ENCODE peak calls at places on chromosome 3, in eight cellular contexts. One of them, this sample, is unnamed.

GRCh38 chr3:185978516-185978915 is 40.7 kb upstream of the TRA2B start:
- DNase-seq in GM23338: no peak
- DNase-seq in HL-60: no peak
- DNase-seq in stomach: no peak
- DNase-seq in breast epithelium: no peak
- DNase-seq in Panc1: no peak
- DNase-seq in SK-N-SH: no peak
- DNase-seq in GM12892: no peak
- DNase-seq in this sample: no peak

GRCh38 chr3:174169736-174170135 is 689.4 kb upstream of the NAALADL2 start:
- DNase-seq in breast epithelium: no peak
- DNase-seq in Panc1: no peak
- DNase-seq in HL-60: no peak
- DNase-seq in SK-N-SH: no peak
- DNase-seq in stomach: no peak
- DNase-seq in GM12892: no peak
- DNase-seq in GM23338: no peak
- DNase-seq in this sample: no peak

GRCh38 chr3:148962513-148962912 is 28.8 kb upstream of the GYG1 start:
- DNase-seq in GM23338: peak
- DNase-seq in GM12892: no peak
- DNase-seq in HL-60: peak
- DNase-seq in stomach: no peak
- DNase-seq in breast epithelium: no peak
- DNase-seq in Panc1: no peak
- DNase-seq in SK-N-SH: no peak
- DNase-seq in this sample: no peak

GRCh38 chr3:98824256-98824655 is 61.1 kb downstream of the ST3GAL6 start:
- DNase-seq in GM12892: no peak
- DNase-seq in Panc1: no peak
- DNase-seq in HL-60: no peak
- DNase-seq in GM23338: peak
- DNase-seq in breast epithelium: no peak
- DNase-seq in SK-N-SH: no peak
- DNase-seq in stomach: no peak
- DNase-seq in this sample: no peak

GRCh38 chr3:10703875-10704274 is 112.2 kb upstream of the SLC6A11 start:
- DNase-seq in HL-60: no peak
- DNase-seq in GM12892: no peak
- DNase-seq in Panc1: no peak
- DNase-seq in SK-N-SH: peak
- DNase-seq in breast epithelium: no peak
- DNase-seq in GM23338: peak
- DNase-seq in stomach: no peak
- DNase-seq in this sample: no peak

GRCh38 chr3:14921811-14922705 is 25.3 kb upstream of the NR2C2 start:
- DNase-seq in HL-60: no peak
- DNase-seq in GM12892: no peak
- DNase-seq in stomach: peak
- DNase-seq in SK-N-SH: no peak
- DNase-seq in Panc1: no peak
- DNase-seq in breast epithelium: no peak
- DNase-seq in GM23338: no peak
- DNase-seq in this sample: no peak

GRCh38 chr3:147195896-147196295 is 210.4 kb downstream of the ZIC4 start:
- DNase-seq in SK-N-SH: no peak
- DNase-seq in Panc1: no peak
- DNase-seq in GM23338: no peak
- DNase-seq in HL-60: no peak
- DNase-seq in breast epithelium: no peak
- DNase-seq in GM12892: no peak
- DNase-seq in stomach: no peak
- DNase-seq in this sample: no peak

GRCh38 chr3:64351713-64352595 is 126.7 kb upstream of the PRICKLE2 start:
- DNase-seq in GM12892: no peak
- DNase-seq in SK-N-SH: no peak
- DNase-seq in HL-60: no peak
- DNase-seq in breast epithelium: peak
- DNase-seq in GM23338: no peak
- DNase-seq in Panc1: no peak
- DNase-seq in stomach: peak
- DNase-seq in this sample: no peak

GRCh38 chr3:127002195-127003174 is 19.6 kb downstream of the PLXNA1 start:
- DNase-seq in SK-N-SH: peak
- DNase-seq in breast epithelium: peak
- DNase-seq in Panc1: no peak
- DNase-seq in GM12892: no peak
- DNase-seq in stomach: peak
- DNase-seq in GM23338: peak
- DNase-seq in HL-60: no peak
- DNase-seq in this sample: peak

GRCh38 chr3:146125946-146126345 is 35.0 kb downstream of the PLOD2 start:
- DNase-seq in stomach: no peak
- DNase-seq in Panc1: peak
- DNase-seq in HL-60: no peak
- DNase-seq in SK-N-SH: no peak
- DNase-seq in breast epithelium: no peak
- DNase-seq in GM12892: no peak
- DNase-seq in GM23338: no peak
- DNase-seq in this sample: no peak
- TF ChIP-seq POLR2AphosphoS5 in stomach: peak
- TF ChIP-seq POLR2AphosphoS5 in Panc1: no peak
- TF ChIP-seq POLR2AphosphoS5 in HL-60: no peak
- TF ChIP-seq POLR2AphosphoS5 in SK-N-SH: no peak
- TF ChIP-seq POLR2AphosphoS5 in breast epithelium: no peak
- TF ChIP-seq POLR2AphosphoS5 in GM12892: no peak
- TF ChIP-seq POLR2AphosphoS5 in GM23338: no peak
- TF ChIP-seq POLR2AphosphoS5 in this sample: peak

GRCh38 chr3:129441782-129442181 is 1.8 kb downstream of the IFT122 start:
- DNase-seq in GM12892: no peak
- DNase-seq in stomach: no peak
- DNase-seq in SK-N-SH: peak
- DNase-seq in breast epithelium: no peak
- DNase-seq in HL-60: no peak
- DNase-seq in Panc1: no peak
- DNase-seq in GM23338: no peak
- DNase-seq in this sample: no peak
- TF ChIP-seq POLR2AphosphoS5 in GM12892: no peak
- TF ChIP-seq POLR2AphosphoS5 in stomach: peak
- TF ChIP-seq POLR2AphosphoS5 in SK-N-SH: no peak
- TF ChIP-seq POLR2AphosphoS5 in breast epithelium: peak
- TF ChIP-seq POLR2AphosphoS5 in HL-60: no peak
- TF ChIP-seq POLR2AphosphoS5 in Panc1: no peak
- TF ChIP-seq POLR2AphosphoS5 in GM23338: no peak
- TF ChIP-seq POLR2AphosphoS5 in this sample: peak

GRCh38 chr3:122324871-122325323 is at the start of gene CSTA:
- DNase-seq in HL-60: peak
- DNase-seq in GM12892: no peak
- DNase-seq in stomach: no peak
- DNase-seq in breast epithelium: peak
- DNase-seq in Panc1: no peak
- DNase-seq in GM23338: no peak
- DNase-seq in SK-N-SH: no peak
- DNase-seq in this sample: no peak

GRCh38 chr3:122325769-122326168 is 721 bp downstream of the CSTA start:
- DNase-seq in Panc1: no peak
- DNase-seq in HL-60: no peak
- DNase-seq in GM12892: no peak
- DNase-seq in GM23338: no peak
- DNase-seq in SK-N-SH: no peak
- DNase-seq in stomach: no peak
- DNase-seq in breast epithelium: no peak
- DNase-seq in this sample: no peak

GRCh38 chr3:122318620-122319019 is 6.4 kb upstream of the CSTA start:
- DNase-seq in breast epithelium: peak
- DNase-seq in GM12892: no peak
- DNase-seq in Panc1: no peak
- DNase-seq in GM23338: peak
- DNase-seq in SK-N-SH: no peak
- DNase-seq in stomach: no peak
- DNase-seq in HL-60: no peak
- DNase-seq in this sample: no peak

DNA sequence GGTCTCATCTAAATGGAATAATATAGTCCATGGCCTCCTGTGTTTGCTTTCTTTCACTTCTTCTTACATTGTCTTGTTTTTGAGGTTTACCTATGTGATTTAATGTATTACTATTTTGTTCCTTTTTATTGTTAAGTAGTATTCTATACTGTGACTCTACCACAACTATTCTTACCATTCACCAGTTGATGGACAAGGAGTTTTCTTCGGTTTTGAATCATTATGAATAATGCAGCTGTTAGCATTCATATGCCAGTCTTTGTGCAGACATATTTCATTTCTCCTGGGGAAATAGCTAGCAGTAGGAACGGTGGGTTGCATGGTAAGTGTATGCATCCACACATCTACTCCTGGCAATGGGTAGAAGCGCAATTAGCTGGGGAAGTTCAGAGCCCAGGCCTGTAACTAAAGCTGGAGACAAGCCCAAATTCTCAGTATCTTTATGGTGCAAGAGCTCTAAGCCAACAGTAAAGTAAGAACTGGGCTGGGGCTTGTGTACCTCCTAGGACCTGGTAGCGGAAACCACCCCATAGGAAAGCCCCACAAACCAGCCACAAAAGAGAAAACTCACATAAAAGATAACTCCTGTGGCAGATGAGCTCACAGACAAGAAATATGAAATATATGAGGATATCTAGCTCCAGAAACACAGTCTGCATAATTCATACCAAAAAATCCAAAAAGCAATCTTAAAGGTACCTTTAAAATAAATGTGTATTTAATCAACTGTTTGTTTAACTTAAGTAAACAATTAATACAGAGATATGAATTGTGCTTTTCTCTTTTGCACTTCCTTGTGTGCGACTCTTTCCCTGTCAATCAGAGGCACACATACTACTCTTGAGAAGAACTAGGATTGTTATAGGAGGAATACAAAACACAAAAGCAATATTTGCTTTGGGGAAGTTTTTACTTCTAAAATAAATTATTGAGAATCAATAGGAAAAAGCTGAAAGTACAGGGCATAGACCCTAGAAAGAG is 2.7 kb upstream of the CSTA start:
- DNase-seq in Panc1: no peak
- DNase-seq in GM23338: no peak
- DNase-seq in breast epithelium: no peak
- DNase-seq in SK-N-SH: no peak
- DNase-seq in GM12892: no peak
- DNase-seq in stomach: no peak
- DNase-seq in HL-60: peak
- DNase-seq in this sample: no peak
- TF ChIP-seq POLR2AphosphoS5 in Panc1: no peak
- TF ChIP-seq POLR2AphosphoS5 in GM23338: no peak
- TF ChIP-seq POLR2AphosphoS5 in breast epithelium: no peak
- TF ChIP-seq POLR2AphosphoS5 in SK-N-SH: no peak
- TF ChIP-seq POLR2AphosphoS5 in GM12892: no peak
- TF ChIP-seq POLR2AphosphoS5 in stomach: no peak
- TF ChIP-seq POLR2AphosphoS5 in HL-60: no peak
- TF ChIP-seq POLR2AphosphoS5 in this sample: no peak

DNA sequence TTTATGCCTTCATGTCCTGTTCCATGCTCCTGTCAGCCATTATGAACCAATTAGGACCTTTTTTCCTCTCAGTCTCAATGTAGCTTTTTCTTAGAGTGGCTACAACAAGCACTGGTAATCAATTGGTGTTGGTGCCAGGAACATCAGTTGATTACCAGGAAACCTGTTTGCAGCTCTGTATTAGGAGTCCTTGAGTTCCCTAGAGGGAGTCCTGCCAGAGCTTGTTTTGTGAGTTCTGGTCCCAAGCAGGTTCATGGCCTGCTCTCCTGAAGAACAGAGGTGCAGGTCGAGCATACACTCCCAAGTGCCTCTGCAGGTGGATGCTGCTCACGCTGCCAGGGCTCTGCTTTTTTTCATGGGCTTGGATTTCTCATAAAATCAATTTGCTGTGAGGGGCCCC is 137.9 kb upstream of the PRR23C start:
- DNase-seq in breast epithelium: no peak
- DNase-seq in stomach: no peak
- DNase-seq in GM23338: no peak
- DNase-seq in Panc1: no peak
- DNase-seq in SK-N-SH: no peak
- DNase-seq in HL-60: no peak
- DNase-seq in GM12892: no peak
- DNase-seq in this sample: no peak
- TF ChIP-seq POLR2AphosphoS5 in breast epithelium: no peak
- TF ChIP-seq POLR2AphosphoS5 in stomach: no peak
- TF ChIP-seq POLR2AphosphoS5 in GM23338: no peak
- TF ChIP-seq POLR2AphosphoS5 in Panc1: no peak
- TF ChIP-seq POLR2AphosphoS5 in SK-N-SH: no peak
- TF ChIP-seq POLR2AphosphoS5 in HL-60: no peak
- TF ChIP-seq POLR2AphosphoS5 in GM12892: no peak
- TF ChIP-seq POLR2AphosphoS5 in this sample: no peak

GRCh38 chr3:73148653-73149052 is 87.2 kb downstream of the EBLN2 start:
- DNase-seq in stomach: no peak
- DNase-seq in Panc1: no peak
- DNase-seq in breast epithelium: no peak
- DNase-seq in GM12892: no peak
- DNase-seq in SK-N-SH: no peak
- DNase-seq in GM23338: no peak
- DNase-seq in HL-60: no peak
- DNase-seq in this sample: no peak
- TF ChIP-seq POLR2AphosphoS5 in stomach: no peak
- TF ChIP-seq POLR2AphosphoS5 in Panc1: no peak
- TF ChIP-seq POLR2AphosphoS5 in breast epithelium: peak
- TF ChIP-seq POLR2AphosphoS5 in GM12892: no peak
- TF ChIP-seq POLR2AphosphoS5 in SK-N-SH: no peak
- TF ChIP-seq POLR2AphosphoS5 in GM23338: no peak
- TF ChIP-seq POLR2AphosphoS5 in HL-60: no peak
- TF ChIP-seq POLR2AphosphoS5 in this sample: no peak

DNA sequence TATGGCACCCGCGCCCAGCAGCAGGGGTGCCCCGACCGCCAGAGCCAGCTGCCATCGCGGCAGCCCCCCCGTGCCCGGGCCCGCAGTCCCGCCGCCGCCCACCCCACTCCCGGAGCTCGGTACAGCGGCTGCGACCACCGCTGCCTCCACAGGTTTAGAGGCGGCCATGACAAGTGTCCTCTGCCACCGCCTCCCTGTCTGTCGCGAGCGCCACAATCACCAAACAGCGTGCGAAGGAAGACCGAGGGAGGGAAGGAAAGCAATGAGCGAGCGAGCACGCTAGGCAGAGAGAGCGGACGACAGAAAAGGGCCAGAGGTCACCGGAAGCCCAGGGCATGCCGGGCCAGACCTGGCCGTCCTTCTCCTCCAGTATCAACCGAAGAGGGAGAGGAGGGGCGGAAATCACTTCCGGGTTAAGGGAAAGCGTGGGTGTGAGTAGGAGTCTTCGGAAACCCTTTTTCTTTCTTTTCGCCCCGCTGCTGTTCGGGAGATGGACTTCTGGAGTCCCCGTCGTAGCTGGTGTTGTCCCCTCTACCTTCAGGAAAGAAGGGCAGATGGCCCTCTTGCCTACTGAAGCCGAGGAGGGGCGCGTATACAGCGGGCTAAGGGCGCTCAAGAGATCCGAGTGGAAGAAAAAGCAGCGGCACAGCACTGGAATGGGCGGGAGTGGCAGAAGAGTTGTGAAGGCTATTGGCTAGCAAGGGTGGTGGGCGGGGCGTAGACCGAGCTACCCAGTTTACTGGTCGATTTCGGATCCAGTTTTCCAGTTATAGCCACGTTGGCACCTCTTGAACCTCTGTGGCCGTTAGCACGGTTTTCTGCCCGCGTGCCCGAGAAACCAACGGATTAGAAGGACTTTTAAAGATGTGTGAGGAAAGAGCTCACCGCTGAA is at the start of the genes LNP1 and TOMM70:
- DNase-seq in SK-N-SH: peak
- DNase-seq in GM12892: peak
- DNase-seq in GM23338: peak
- DNase-seq in HL-60: peak
- DNase-seq in stomach: peak
- DNase-seq in breast epithelium: peak
- DNase-seq in Panc1: peak
- DNase-seq in this sample: peak
- TF ChIP-seq POLR2AphosphoS5 in SK-N-SH: peak
- TF ChIP-seq POLR2AphosphoS5 in GM12892: peak
- TF ChIP-seq POLR2AphosphoS5 in GM23338: peak
- TF ChIP-seq POLR2AphosphoS5 in HL-60: peak
- TF ChIP-seq POLR2AphosphoS5 in stomach: peak
- TF ChIP-seq POLR2AphosphoS5 in breast epithelium: peak
- TF ChIP-seq POLR2AphosphoS5 in Panc1: peak
- TF ChIP-seq POLR2AphosphoS5 in this sample: peak